ENCODE peak calls at places on chromosomes 5 and 9, in eight cellular contexts. N is breast epithelium, S is adrenal gland, J is A549, L is NB4, P is H54, K is IMR-90, T is ovary. W is an unnamed sample.

GRCh38 chr5:116492776-116493175 is 81.8 kb downstream of the SEMA6A start:
- DNase-seq in N (no peak), S (no peak), J (no peak), L (no peak), P (no peak), K (no peak), T (no peak), W (peak; percentile 18)

GRCh38 chr5:73454379-73455036 is 5.9 kb upstream of the FOXD1 start:
- DNase-seq in N (no peak), S (no peak), J (no peak), L (peak; percentile 44), P (no peak), K (peak; percentile 62), T (no peak), W (no peak)

GRCh38 chr9:75109210-75109839 is 21.0 kb downstream of the OSTF1 start:
- DNase-seq in N (no peak), S (no peak), J (no peak), L (no peak), P (no peak), K (no peak), T (no peak), W (no peak)

GRCh38 chr5:166340039-166340438 is 1951.4 kb upstream of the WWC1 start:
- DNase-seq in N (no peak), S (no peak), J (no peak), L (no peak), P (no peak), K (no peak), T (no peak), W (no peak)

GRCh38 chr5:33794550-33795300 is 97.1 kb downstream of the ADAMTS12 start:
- DNase-seq in N (no peak), S (no peak), J (no peak), L (no peak), P (no peak), K (peak; percentile 62), T (no peak), W (no peak)

GRCh38 chr9:7523644-7524043 is 275.9 kb downstream of the DMAC1 start:
- DNase-seq in N (no peak), S (no peak), J (no peak), L (no peak), P (no peak), K (no peak), T (no peak), W (no peak)

GRCh38 chr9:131668057-131668438 is 71.8 kb downstream of the RAPGEF1 start:
- DNase-seq in N (no peak), S (no peak), J (no peak), L (no peak), P (no peak), K (no peak), T (no peak), W (no peak)

GRCh38 chr5:73783823-73784222 is 157.8 kb downstream of the ARHGEF28 start:
- DNase-seq in N (no peak), S (no peak), J (no peak), L (peak; percentile 74), P (no peak), K (peak; percentile 53), T (no peak), W (no peak)

GRCh38 chr5:82644229-82644628 is 366.1 kb upstream of the RPS23 start:
- DNase-seq in N (no peak), S (no peak), J (no peak), L (no peak), P (no peak), K (no peak), T (no peak), W (no peak)

GRCh38 chr9:127163409-127163808 is 41.0 kb upstream of the ANGPTL2 start:
- DNase-seq in N (no peak), S (peak; percentile 14), J (no peak), L (peak; percentile 91), P (peak; percentile 81), K (peak; percentile 82), T (no peak), W (no peak)

GRCh38 chr9:70484232-70485130 is 70.0 kb upstream of the KLF9 start:
- DNase-seq in N (no peak), S (peak; percentile 43), J (peak; percentile 86), L (peak; percentile 67), P (peak; percentile 89), K (peak; percentile 86), T (no peak), W (peak; percentile 69)

GRCh38 chr5:115461506-115462290 is 82.9 kb downstream of the FEM1C start:
- DNase-seq in N (no peak), S (no peak), J (peak; percentile 38), L (no peak), P (peak; percentile 48), K (peak; percentile 90), T (no peak), W (no peak)

GRCh38 chr5:6868170-6868569 is 154.9 kb downstream of the TENT4A start:
- DNase-seq in N (no peak), S (no peak), J (no peak), L (no peak), P (no peak), K (no peak), T (no peak), W (peak; percentile 29)

GRCh38 chr5:71455427-71456361 is at the start of gene BDP1:
- DNase-seq in N (peak; percentile 96), S (peak; percentile 97), J (peak; percentile 91), L (peak; percentile 94), P (peak; percentile 82), K (peak; percentile 93), T (peak; percentile 99), W (peak; percentile 92)
- TF ChIP-seq POLR2A in N (peak; percentile 46), S (peak; percentile 87), J (peak; percentile 74), L (peak; percentile 77), P (peak; percentile 71), K (peak; percentile 79), T (peak; percentile 68), W (peak; percentile 40)

GRCh38 chr5:29982446-29982845 is 1211.0 kb upstream of the CDH6 start:
- DNase-seq in N (no peak), S (no peak), J (no peak), L (no peak), P (no peak), K (no peak), T (no peak), W (no peak)
- TF ChIP-seq POLR2A in N (no peak), S (no peak), J (no peak), L (no peak), P (no peak), K (no peak), T (no peak), W (no peak)

DNA sequence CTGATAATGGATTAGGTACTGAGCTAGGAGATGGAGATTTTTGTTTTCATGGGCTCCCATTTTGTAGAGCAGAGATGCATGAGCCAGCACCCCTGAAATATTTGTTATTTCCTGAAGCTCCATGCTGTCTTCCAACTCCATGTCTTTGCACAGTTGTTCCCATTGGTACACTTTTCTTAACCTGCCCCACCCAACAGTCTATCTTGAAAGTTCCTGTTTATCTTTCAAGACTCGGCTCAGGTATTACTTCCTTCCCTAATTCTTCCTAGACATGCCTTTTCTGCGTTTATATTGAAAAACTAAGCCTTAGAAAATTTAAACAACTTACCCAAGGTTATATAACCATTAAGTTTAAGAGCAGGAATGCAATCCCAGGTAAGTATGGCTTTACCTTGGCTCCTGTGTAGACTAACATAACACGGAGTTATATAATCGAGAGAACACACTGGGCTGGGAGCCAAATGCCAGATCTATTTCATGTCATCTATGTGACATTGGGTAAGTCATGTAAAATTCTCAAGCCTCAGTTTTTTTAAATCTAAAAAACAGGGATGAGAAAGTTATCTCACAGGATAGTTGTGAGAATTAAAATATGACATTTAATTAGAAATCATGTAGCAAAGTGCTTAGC is 67.4 kb downstream of the LIX1 start:
- DNase-seq in N (no peak), S (no peak), J (no peak), L (no peak), P (no peak), K (no peak), T (no peak), W (no peak)
- TF ChIP-seq POLR2A in N (no peak), S (no peak), J (no peak), L (no peak), P (no peak), K (no peak), T (no peak), W (no peak)

GRCh38 chr9:21686738-21687137 is 115.7 kb upstream of the MTAP start:
- DNase-seq in N (no peak), S (no peak), J (no peak), L (no peak), P (no peak), K (peak; percentile 62), T (no peak), W (no peak)

GRCh38 chr9:21684231-21684630 is 118.2 kb upstream of the MTAP start:
- DNase-seq in N (no peak), S (no peak), J (no peak), L (no peak), P (no peak), K (no peak), T (no peak), W (no peak)

GRCh38 chr9:21685502-21685901 is 116.9 kb upstream of the MTAP start:
- DNase-seq in N (no peak), S (no peak), J (no peak), L (no peak), P (no peak), K (no peak), T (no peak), W (no peak)

GRCh38 chr9:21683484-21684175 is 118.8 kb upstream of the MTAP start:
- DNase-seq in N (no peak), S (no peak), J (no peak), L (no peak), P (no peak), K (no peak), T (no peak), W (no peak)

GRCh38 chr9:21684831-21685362 is 117.5 kb upstream of the MTAP start:
- DNase-seq in N (peak; percentile 42), S (no peak), J (peak; percentile 43), L (no peak), P (no peak), K (peak; percentile 87), T (no peak), W (no peak)
- TF ChIP-seq POLR2A in N (no peak), S (no peak), J (peak; percentile 11), L (no peak), P (no peak), K (no peak), T (no peak), W (no peak)

DNA sequence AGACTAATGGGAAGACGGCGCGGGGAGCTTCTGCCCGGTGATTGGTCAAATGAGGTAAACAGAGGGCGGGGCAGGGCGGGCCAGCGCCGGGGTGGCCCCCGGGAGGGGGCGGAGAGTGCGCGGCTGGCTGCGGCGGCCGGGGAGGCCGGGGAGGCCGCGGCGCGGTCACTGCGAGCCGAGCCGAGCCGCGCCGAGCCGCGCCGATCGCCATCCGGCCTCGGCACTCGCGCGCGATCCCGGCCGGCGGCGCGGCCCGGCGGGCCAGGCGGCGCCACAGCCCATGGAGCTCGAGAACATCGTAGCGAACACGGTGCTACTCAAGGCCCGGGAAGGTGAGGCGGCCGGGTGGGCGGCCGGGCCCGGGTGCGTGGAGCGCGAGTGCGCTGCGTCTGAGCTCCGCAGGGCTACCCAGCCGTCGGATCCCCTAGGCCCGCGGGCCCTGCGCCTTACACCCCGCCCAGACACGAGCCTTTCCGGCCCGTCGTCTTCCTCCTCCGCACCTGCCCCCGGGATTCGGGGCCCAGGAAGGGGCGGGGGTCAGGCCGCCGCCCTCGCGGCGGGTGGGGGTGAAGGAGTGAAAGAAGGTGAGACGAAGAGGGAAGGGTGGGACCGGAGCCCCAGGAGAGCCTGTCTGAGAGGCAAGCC is at the start of gene GRK6:
- DNase-seq in N (peak; percentile 68), S (no peak), J (peak; percentile 38), L (peak; percentile 72), P (peak; percentile 53), K (no peak), T (peak; percentile 78), W (no peak)
- TF ChIP-seq POLR2A in N (no peak), S (peak; percentile 57), J (peak; percentile 59), L (no peak), P (peak; percentile 81), K (peak; percentile 59), T (peak; percentile 34), W (peak; percentile 78)

GRCh38 chr9:136833381-136834142 is 8.7 kb upstream of the AJM1 start:
- DNase-seq in N (no peak), S (no peak), J (no peak), L (no peak), P (no peak), K (no peak), T (no peak), W (no peak)
- TF ChIP-seq POLR2A in N (no peak), S (no peak), J (no peak), L (no peak), P (no peak), K (no peak), T (no peak), W (no peak)

W was measured in gastrocnemius medialis.